ENCODE peak calls at places on chromosomes 6 and 20, in four cellular contexts. O, Q, U and P are unnamed samples.

GRCh38 chr6:155377061-155377460 is 62.8 kb upstream of the TFB1M start:
- DNase-seq in O (no peak), Q (no peak), U (no peak), P (no peak)

GRCh38 chr6:87914637-87915395 is 132.8 kb upstream of the SPACA1 start:
- DNase-seq in O (no peak), Q (no peak), U (no peak), P (no peak)

GRCh38 chr6:148491638-148492210 is 149.1 kb downstream of the SASH1 start:
- DNase-seq in O (no peak), Q (no peak), U (no peak), P (no peak)

GRCh38 chr20:59398552-59399265 is 98.3 kb downstream of the EDN3 start:
- DNase-seq in O (no peak), Q (no peak), U (no peak), P (no peak)

GRCh38 chr6:7389162-7389450 is 436 bp downstream of the CAGE1 start:
- DNase-seq in O (no peak), Q (peak), U (no peak), P (no peak)

GRCh38 chr6:157219201-157220200 is 103.8 kb downstream of the TMEM242 start:
- DNase-seq in O (peak), Q (peak), U (no peak), P (peak)

GRCh38 chr20:62706344-62706743 is 2.3 kb upstream of the NTSR1 start:
- DNase-seq in O (no peak), Q (no peak), U (no peak), P (no peak)

GRCh38 chr6:18528084-18528743 is 141.1 kb downstream of the RNF144B start:
- DNase-seq in O (no peak), Q (no peak), U (no peak), P (peak)

GRCh38 chr6:16278750-16279149 is 40.4 kb downstream of the GMPR start:
- DNase-seq in O (no peak), Q (no peak), U (no peak), P (no peak)

GRCh38 chr6:161921602-161922400 is 647.9 kb upstream of the AGPAT4 start:
- DNase-seq in O (no peak), Q (no peak), U (no peak), P (no peak)

GRCh38 chr6:161918608-161919205 is 644.8 kb upstream of the AGPAT4 start:
- DNase-seq in O (no peak), Q (no peak), U (no peak), P (no peak)

GRCh38 chr6:161922631-161923119 is 648.8 kb upstream of the AGPAT4 start:
- DNase-seq in O (peak), Q (peak), U (no peak), P (peak)

GRCh38 chr6:161919711-161920110 is 645.9 kb upstream of the AGPAT4 start:
- DNase-seq in O (no peak), Q (no peak), U (no peak), P (no peak)

DNA sequence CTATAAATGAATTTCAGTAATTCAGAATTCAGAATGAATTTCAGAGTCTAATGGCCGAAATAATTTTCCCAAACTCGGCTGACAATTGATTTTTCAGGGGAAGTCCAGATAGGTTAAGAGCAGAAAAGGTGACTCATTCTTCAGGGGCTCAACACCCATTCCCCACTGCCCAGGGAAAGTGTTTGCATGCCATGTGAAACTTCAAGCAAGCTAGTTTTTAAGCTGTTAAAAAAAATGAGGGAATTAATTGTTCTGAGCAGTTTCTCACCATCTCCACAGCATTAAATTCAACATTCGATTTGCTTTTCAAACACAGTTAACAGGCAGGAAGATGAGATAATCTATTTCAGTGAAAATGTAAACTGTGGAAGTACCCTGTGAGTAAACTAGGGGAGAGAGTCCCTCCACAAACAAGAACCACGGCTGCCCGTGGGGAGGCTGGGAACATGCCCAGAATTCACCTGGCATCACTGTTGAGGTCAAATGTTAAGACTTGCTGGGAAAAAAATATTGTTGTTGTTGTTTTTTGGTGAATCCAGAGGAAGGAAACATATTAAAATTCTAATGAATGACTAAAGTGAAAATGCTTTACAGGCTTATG is 650.8 kb upstream of the AGPAT4 start:
- DNase-seq in O (no peak), Q (no peak), U (no peak), P (no peak)
- TF ChIP-seq JUNB in O (no peak), Q (no peak), U (no peak), P (no peak)

DNA sequence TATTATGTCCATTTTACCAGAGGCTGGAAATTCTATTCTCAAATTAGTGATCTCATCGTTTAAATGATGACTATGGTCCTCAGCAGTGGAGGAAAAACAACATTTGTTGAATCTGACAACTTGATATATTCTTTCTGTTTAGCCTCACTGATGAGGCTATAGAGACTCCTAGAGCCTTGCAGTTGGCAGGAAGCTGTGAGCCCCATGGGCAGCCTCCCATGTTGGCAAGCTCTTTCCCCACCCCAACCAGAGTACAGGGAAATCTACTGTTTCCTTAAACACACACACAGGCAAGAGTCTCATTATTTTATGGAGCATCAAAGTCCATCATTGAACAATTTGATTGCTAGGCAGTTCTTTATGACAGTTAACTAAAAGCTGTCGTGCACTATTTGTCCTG is 498.2 kb upstream of the CITED2 start:
- DNase-seq in O (no peak), Q (no peak), U (no peak), P (no peak)
- TF ChIP-seq POLR2AphosphoS5 in O (no peak), Q (no peak), U (no peak), P (no peak)

GRCh38 chr6:132005177-132005576 is 54.0 kb upstream of the CCN2 start:
- DNase-seq in O (no peak), Q (no peak), U (no peak), P (no peak)

GRCh38 chr6:132007474-132008190 is 56.5 kb upstream of the CCN2 start:
- DNase-seq in O (peak), Q (no peak), U (no peak), P (no peak)

GRCh38 chr6:132003516-132004178 is 52.5 kb upstream of the CCN2 start:
- DNase-seq in O (no peak), Q (no peak), U (no peak), P (no peak)

GRCh38 chr6:132000296-132000695 is 49.1 kb upstream of the CCN2 start:
- DNase-seq in O (no peak), Q (no peak), U (no peak), P (no peak)

DNA sequence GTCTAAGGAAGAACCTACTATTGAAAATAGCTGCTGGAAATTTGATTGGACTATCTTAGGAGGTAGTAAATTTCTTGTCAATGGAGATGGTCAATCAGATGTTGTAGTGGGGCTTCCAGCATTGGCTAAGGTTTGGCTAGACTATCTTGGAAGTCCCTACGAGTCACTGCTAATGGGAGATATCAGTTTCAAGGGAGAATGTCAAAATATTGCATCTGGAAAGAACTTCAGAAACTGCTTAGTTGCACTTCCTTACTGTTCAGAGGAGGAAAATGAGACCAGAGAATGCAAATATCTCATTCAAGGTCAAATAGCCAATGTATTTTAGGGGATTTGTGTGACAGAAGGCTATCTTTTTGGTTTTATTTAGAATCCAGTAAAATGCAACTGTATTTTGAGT is 53.5 kb upstream of the CCN2 start:
- DNase-seq in O (no peak), Q (no peak), U (no peak), P (no peak)
- TF ChIP-seq JUNB in O (no peak), Q (no peak), U (no peak), P (no peak)

GRCh38 chr20:25079171-25079570 is 2.8 kb downstream of the VSX1 start:
- DNase-seq in O (no peak), Q (no peak), U (no peak), P (no peak)
- TF ChIP-seq POLR2AphosphoS5 in O (no peak), Q (no peak), U (no peak), P (no peak)

GRCh38 chr6:165925474-165926156 is 242.0 kb downstream of the TBXT start:
- DNase-seq in O (no peak), Q (no peak), U (no peak), P (no peak)

GRCh38 chr6:165917576-165917975 is 250.1 kb downstream of the TBXT start:
- DNase-seq in O (no peak), Q (no peak), U (no peak), P (no peak)

GRCh38 chr6:165920896-165921671 is 246.6 kb downstream of the TBXT start:
- DNase-seq in O (no peak), Q (no peak), U (no peak), P (no peak)

GRCh38 chr6:165926378-165926777 is 241.3 kb downstream of the TBXT start:
- DNase-seq in O (no peak), Q (no peak), U (no peak), P (no peak)

DNA sequence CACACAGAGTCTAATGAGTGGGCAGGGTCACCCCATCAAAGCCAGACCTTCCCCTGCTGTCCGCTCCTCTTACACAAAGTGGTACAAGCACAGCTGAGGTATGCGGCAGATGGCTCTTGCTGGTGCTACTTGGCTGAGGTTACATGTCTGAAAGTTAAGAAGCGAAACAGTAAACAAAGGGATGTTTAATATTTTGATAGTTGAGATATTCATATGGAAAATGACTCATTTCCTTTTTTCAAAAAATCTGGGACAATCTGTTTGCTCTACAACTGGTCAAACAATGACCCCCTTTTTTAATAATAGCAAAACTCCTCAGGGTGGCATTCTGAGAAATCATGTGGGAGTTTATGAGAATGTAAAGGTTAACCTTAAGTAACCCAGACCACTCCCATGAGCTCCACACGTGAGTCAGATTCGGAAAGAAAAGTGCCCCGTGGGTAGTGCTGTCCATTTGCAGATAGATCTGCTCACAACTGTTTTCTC is 245.3 kb downstream of the TBXT start:
- DNase-seq in O (no peak), Q (no peak), U (no peak), P (no peak)
- TF ChIP-seq JUNB in O (no peak), Q (no peak), U (no peak), P (no peak)